ENCODE peak calls at places on chromosomes 13 and 19, in seven cellular contexts. One of them, this sample, is unnamed.

GRCh38 chr13:91346848-91347211 is 657 bp upstream of the MIR17HG start:
- DNase-seq in H9: peak; percentile 38
- DNase-seq in IMR-90: no peak
- DNase-seq in mesendoderm: peak; percentile 64
- DNase-seq in neuronal stem cell: peak; percentile 14
- DNase-seq in trophoblast cell: peak; percentile 1
- DNase-seq in mesenchymal stem cell: peak; percentile 35
- DNase-seq in this sample: no peak

GRCh38 chr13:73168226-73168992 is 109.6 kb downstream of the KLF5 start:
- DNase-seq in H9: no peak
- DNase-seq in IMR-90: peak; percentile 45
- DNase-seq in mesendoderm: no peak
- DNase-seq in neuronal stem cell: no peak
- DNase-seq in trophoblast cell: peak; percentile 10
- DNase-seq in mesenchymal stem cell: peak; percentile 24
- DNase-seq in this sample: no peak

GRCh38 chr13:23715092-23715761 is 145.0 kb downstream of the TNFRSF19 start:
- DNase-seq in H9: no peak
- DNase-seq in IMR-90: no peak
- DNase-seq in mesendoderm: peak; percentile 34
- DNase-seq in neuronal stem cell: no peak
- DNase-seq in trophoblast cell: peak; percentile 11
- DNase-seq in mesenchymal stem cell: no peak
- DNase-seq in this sample: no peak

GRCh38 chr19:6491802-6492592 is 10.1 kb downstream of the TUBB4A start:
- DNase-seq in H9: no peak
- DNase-seq in IMR-90: no peak
- DNase-seq in mesendoderm: no peak
- DNase-seq in neuronal stem cell: no peak
- DNase-seq in trophoblast cell: no peak
- DNase-seq in mesenchymal stem cell: no peak
- DNase-seq in this sample: no peak

GRCh38 chr13:76293751-76294150 is 592.5 kb downstream of the KCTD12 start:
- DNase-seq in H9: no peak
- DNase-seq in IMR-90: no peak
- DNase-seq in mesendoderm: no peak
- DNase-seq in neuronal stem cell: no peak
- DNase-seq in trophoblast cell: no peak
- DNase-seq in mesenchymal stem cell: no peak
- DNase-seq in this sample: no peak

GRCh38 chr19:17510220-17510993 is 1.0 kb upstream of the PGLS start:
- DNase-seq in H9: no peak
- DNase-seq in IMR-90: no peak
- DNase-seq in mesendoderm: no peak
- DNase-seq in neuronal stem cell: no peak
- DNase-seq in trophoblast cell: no peak
- DNase-seq in mesenchymal stem cell: peak; percentile 36
- DNase-seq in this sample: no peak

GRCh38 chr13:57582032-57582431 is 49.5 kb upstream of the PCDH17 start:
- DNase-seq in H9: peak; percentile 58
- DNase-seq in IMR-90: no peak
- DNase-seq in mesendoderm: peak; percentile 67
- DNase-seq in neuronal stem cell: no peak
- DNase-seq in trophoblast cell: no peak
- DNase-seq in mesenchymal stem cell: no peak
- DNase-seq in this sample: peak; percentile 21

GRCh38 chr13:40371531-40372125 is 294.8 kb downstream of the FOXO1 start:
- DNase-seq in H9: no peak
- DNase-seq in IMR-90: no peak
- DNase-seq in mesendoderm: no peak
- DNase-seq in neuronal stem cell: no peak
- DNase-seq in trophoblast cell: no peak
- DNase-seq in mesenchymal stem cell: no peak
- DNase-seq in this sample: no peak

GRCh38 chr13:73060251-73061160 is 1.7 kb downstream of the KLF5 start:
- DNase-seq in H9: no peak
- DNase-seq in IMR-90: peak; percentile 82
- DNase-seq in mesendoderm: peak; percentile 74
- DNase-seq in neuronal stem cell: peak; percentile 12
- DNase-seq in trophoblast cell: peak; percentile 66
- DNase-seq in mesenchymal stem cell: peak; percentile 80
- DNase-seq in this sample: no peak

GRCh38 chr13:71517004-71517403 is 350.0 kb downstream of the DACH1 start:
- DNase-seq in H9: no peak
- DNase-seq in IMR-90: no peak
- DNase-seq in mesendoderm: no peak
- DNase-seq in neuronal stem cell: no peak
- DNase-seq in trophoblast cell: no peak
- DNase-seq in mesenchymal stem cell: peak; percentile 42
- DNase-seq in this sample: no peak

GRCh38 chr13:113849546-113849945 is 14.3 kb downstream of the GAS6 start:
- DNase-seq in H9: no peak
- DNase-seq in IMR-90: no peak
- DNase-seq in mesendoderm: no peak
- DNase-seq in neuronal stem cell: no peak
- DNase-seq in trophoblast cell: no peak
- DNase-seq in mesenchymal stem cell: no peak
- DNase-seq in this sample: no peak

GRCh38 chr13:48858122-48858521 is 117.6 kb upstream of the FNDC3A start:
- DNase-seq in H9: no peak
- DNase-seq in IMR-90: no peak
- DNase-seq in mesendoderm: no peak
- DNase-seq in neuronal stem cell: no peak
- DNase-seq in trophoblast cell: no peak
- DNase-seq in mesenchymal stem cell: no peak
- DNase-seq in this sample: no peak

GRCh38 chr13:72025836-72026235 is 158.8 kb upstream of the DACH1 start:
- DNase-seq in H9: no peak
- DNase-seq in IMR-90: no peak
- DNase-seq in mesendoderm: no peak
- DNase-seq in neuronal stem cell: no peak
- DNase-seq in trophoblast cell: no peak
- DNase-seq in mesenchymal stem cell: no peak
- DNase-seq in this sample: no peak

GRCh38 chr19:54478677-54479266 is 5.7 kb upstream of the CDC42EP5 start:
- DNase-seq in H9: peak; percentile 80
- DNase-seq in IMR-90: peak; percentile 49
- DNase-seq in mesendoderm: peak; percentile 85
- DNase-seq in neuronal stem cell: peak; percentile 83
- DNase-seq in trophoblast cell: no peak
- DNase-seq in mesenchymal stem cell: peak; percentile 73
- DNase-seq in this sample: peak; percentile 66

GRCh38 chr19:13511947-13512346 is 5.7 kb upstream of the CACNA1A start:
- DNase-seq in H9: no peak
- DNase-seq in IMR-90: no peak
- DNase-seq in mesendoderm: no peak
- DNase-seq in neuronal stem cell: no peak
- DNase-seq in trophoblast cell: no peak
- DNase-seq in mesenchymal stem cell: no peak
- DNase-seq in this sample: no peak

GRCh38 chr19:56671613-56671994 is at the start of gene ZNF835:
- DNase-seq in H9: no peak
- DNase-seq in IMR-90: no peak
- DNase-seq in mesendoderm: peak; percentile 95
- DNase-seq in neuronal stem cell: peak; percentile 86
- DNase-seq in trophoblast cell: peak; percentile 88
- DNase-seq in mesenchymal stem cell: no peak
- DNase-seq in this sample: peak; percentile 83

GRCh38 chr13:33218020-33218419 is 67.5 kb downstream of the STARD13 start:
- DNase-seq in H9: no peak
- DNase-seq in IMR-90: peak; percentile 71
- DNase-seq in mesendoderm: peak; percentile 94
- DNase-seq in neuronal stem cell: no peak
- DNase-seq in trophoblast cell: peak; percentile 88
- DNase-seq in mesenchymal stem cell: peak; percentile 52
- DNase-seq in this sample: no peak

GRCh38 chr13:41588899-41589298 is 131.5 kb downstream of the RGCC start:
- DNase-seq in H9: no peak
- DNase-seq in IMR-90: peak; percentile 97
- DNase-seq in mesendoderm: peak; percentile 23
- DNase-seq in neuronal stem cell: no peak
- DNase-seq in trophoblast cell: no peak
- DNase-seq in mesenchymal stem cell: peak; percentile 93
- DNase-seq in this sample: no peak

GRCh38 chr19:50728084-50728737 is 5.0 kb downstream of the CLEC11A start:
- DNase-seq in H9: peak; percentile 99
- DNase-seq in IMR-90: peak; percentile 75
- DNase-seq in mesendoderm: peak; percentile 97
- DNase-seq in neuronal stem cell: peak; percentile 90
- DNase-seq in trophoblast cell: peak; percentile 91
- DNase-seq in mesenchymal stem cell: no peak
- DNase-seq in this sample: peak; percentile 89

GRCh38 chr13:105579821-105580707 is 955.4 kb downstream of the EFNB2 start:
- DNase-seq in H9: no peak
- DNase-seq in IMR-90: no peak
- DNase-seq in mesendoderm: no peak
- DNase-seq in neuronal stem cell: no peak
- DNase-seq in trophoblast cell: no peak
- DNase-seq in mesenchymal stem cell: no peak
- DNase-seq in this sample: no peak

GRCh38 chr19:51020988-51021651 is 1.6 kb upstream of the KLK10 start:
- DNase-seq in H9: no peak
- DNase-seq in IMR-90: peak; percentile 51
- DNase-seq in mesendoderm: peak; percentile 57
- DNase-seq in neuronal stem cell: peak; percentile 38
- DNase-seq in trophoblast cell: peak; percentile 25
- DNase-seq in mesenchymal stem cell: peak; percentile 47
- DNase-seq in this sample: no peak

DNA sequence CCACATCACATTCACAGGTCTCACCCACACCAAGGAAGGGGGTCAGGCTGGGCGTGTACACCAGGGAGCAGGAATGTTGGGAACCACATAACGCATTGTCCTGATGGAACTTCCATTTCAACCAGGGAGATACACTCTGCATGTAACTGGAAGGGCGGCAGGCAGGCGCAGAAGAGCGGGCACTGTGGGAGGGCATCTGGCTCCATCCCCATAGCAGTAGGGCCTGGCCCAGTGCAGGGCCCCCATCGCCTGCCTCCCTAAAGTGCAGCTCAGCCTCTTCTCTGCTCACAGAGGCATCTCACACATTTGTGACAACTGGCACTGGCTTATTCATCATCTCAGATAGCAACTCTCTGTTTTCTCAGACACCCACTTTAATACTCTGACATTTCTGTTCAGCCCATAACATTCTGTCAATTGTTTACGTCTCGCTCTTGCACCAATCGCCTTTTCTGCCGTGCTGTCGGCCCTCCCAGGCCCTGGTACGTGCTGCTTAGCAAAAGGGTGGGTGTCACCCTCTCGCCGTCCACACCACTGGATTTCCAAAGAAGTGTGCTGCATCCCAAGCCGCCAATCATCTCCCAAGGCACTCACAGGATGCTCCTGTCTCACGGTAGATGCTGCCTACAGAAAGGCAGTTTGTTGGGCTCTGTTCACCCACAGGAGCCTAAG is 353.3 kb upstream of the ZNF507 start:
- DNase-seq in H9: no peak
- DNase-seq in IMR-90: no peak
- DNase-seq in mesendoderm: no peak
- DNase-seq in neuronal stem cell: no peak
- DNase-seq in trophoblast cell: no peak
- DNase-seq in mesenchymal stem cell: no peak
- DNase-seq in this sample: no peak
- H2BK120ac ChIP-seq in H9: no peak overlapping the region
- H2BK120ac ChIP-seq in IMR-90: no peak overlapping the region
- H2BK120ac ChIP-seq in mesendoderm: no peak overlapping the region
- H2BK120ac ChIP-seq in neuronal stem cell: no peak overlapping the region
- H2BK120ac ChIP-seq in trophoblast cell: no peak overlapping the region
- H2BK120ac ChIP-seq in mesenchymal stem cell: no peak overlapping the region
- H2BK120ac ChIP-seq in this sample: no peak overlapping the region

GRCh38 chr13:74251778-74252519 is 117.7 kb upstream of the KLF12 start:
- DNase-seq in H9: no peak
- DNase-seq in IMR-90: no peak
- DNase-seq in mesendoderm: no peak
- DNase-seq in neuronal stem cell: no peak
- DNase-seq in trophoblast cell: no peak
- DNase-seq in mesenchymal stem cell: no peak
- DNase-seq in this sample: no peak
- H2BK120ac ChIP-seq in H9: no peak overlapping the region
- H2BK120ac ChIP-seq in IMR-90: peak overlapping the region; percentile 1
- H2BK120ac ChIP-seq in mesendoderm: no peak overlapping the region
- H2BK120ac ChIP-seq in neuronal stem cell: no peak overlapping the region
- H2BK120ac ChIP-seq in trophoblast cell: no peak overlapping the region
- H2BK120ac ChIP-seq in mesenchymal stem cell: no peak overlapping the region
- H2BK120ac ChIP-seq in this sample: no peak overlapping the region

DNA sequence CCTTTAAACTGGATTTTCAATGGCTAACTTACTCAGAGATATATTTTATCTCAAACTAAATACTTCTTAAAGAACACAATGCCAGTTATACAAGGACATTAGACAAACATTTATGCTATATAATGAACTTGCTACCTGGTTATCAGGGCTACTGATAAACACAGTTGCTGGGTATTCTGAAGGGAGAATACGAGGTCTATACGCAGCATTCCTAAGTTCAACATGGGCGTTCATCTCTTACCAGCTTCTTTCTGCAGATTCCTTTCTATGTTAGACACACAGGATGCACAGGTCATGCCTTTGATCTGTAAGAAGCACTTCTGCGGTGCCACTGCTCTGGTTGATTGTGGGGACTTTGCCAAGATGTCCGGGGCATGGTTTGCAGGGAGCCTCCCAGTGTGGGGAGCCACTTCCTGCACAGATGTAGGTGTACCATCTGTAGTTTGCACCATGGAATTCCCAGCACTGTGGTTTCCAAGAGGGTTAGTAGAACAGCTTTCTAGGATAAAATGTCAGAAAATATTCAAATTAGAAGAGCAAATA is 40.9 kb downstream of the ATP7B start:
- DNase-seq in H9: no peak
- DNase-seq in IMR-90: no peak
- DNase-seq in mesendoderm: no peak
- DNase-seq in neuronal stem cell: no peak
- DNase-seq in trophoblast cell: no peak
- DNase-seq in mesenchymal stem cell: no peak
- DNase-seq in this sample: no peak
- H2BK120ac ChIP-seq in H9: no peak overlapping the region
- H2BK120ac ChIP-seq in IMR-90: no peak overlapping the region
- H2BK120ac ChIP-seq in mesendoderm: no peak overlapping the region
- H2BK120ac ChIP-seq in neuronal stem cell: no peak overlapping the region
- H2BK120ac ChIP-seq in trophoblast cell: no peak overlapping the region
- H2BK120ac ChIP-seq in mesenchymal stem cell: no peak overlapping the region
- H2BK120ac ChIP-seq in this sample: no peak overlapping the region

DNA sequence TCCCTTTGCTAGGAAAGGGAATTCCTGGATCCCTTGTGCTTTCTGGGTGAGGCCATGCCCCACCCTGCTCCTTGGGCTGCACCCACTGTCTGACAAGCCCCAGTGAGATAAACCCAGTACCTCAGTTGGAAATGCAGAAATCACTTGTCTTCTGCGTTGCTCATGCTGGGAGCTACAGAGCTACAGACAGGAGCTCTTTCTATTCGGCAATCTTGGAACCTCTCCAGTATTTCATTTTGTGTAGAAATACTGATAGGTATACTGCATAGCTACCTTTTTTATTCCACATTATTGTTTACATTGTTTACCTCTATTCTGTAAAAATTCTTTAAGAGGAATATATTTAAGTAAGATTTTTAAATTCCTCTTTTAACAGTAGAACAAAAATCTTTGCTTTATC is 302.5 kb upstream of the SLITRK5 start:
- DNase-seq in H9: no peak
- DNase-seq in IMR-90: no peak
- DNase-seq in mesendoderm: no peak
- DNase-seq in neuronal stem cell: no peak
- DNase-seq in trophoblast cell: no peak
- DNase-seq in mesenchymal stem cell: no peak
- DNase-seq in this sample: no peak
- H2BK120ac ChIP-seq in H9: no peak overlapping the region
- H2BK120ac ChIP-seq in IMR-90: no peak overlapping the region
- H2BK120ac ChIP-seq in mesendoderm: no peak overlapping the region
- H2BK120ac ChIP-seq in neuronal stem cell: no peak overlapping the region
- H2BK120ac ChIP-seq in trophoblast cell: no peak overlapping the region
- H2BK120ac ChIP-seq in mesenchymal stem cell: no peak overlapping the region
- H2BK120ac ChIP-seq in this sample: no peak overlapping the region

This sample was measured in H1.